ENCODE peak calls at places on chromosomes 3 and 15, in seven cellular contexts. H is neural progenitor cell, X is fibroblast of lung, V is stomach, J is adrenal gland, D is sigmoid colon, P is astrocyte. Q is an unnamed sample. For H3K9me3 and H3K4me1, the result is how much of the 10 kb centered on the place peaks cover.

GRCh38 chr3:180116203-180116602 is 79.5 kb upstream of the PEX5L start:
- DNase-seq in P (no peak), X (no peak), J (no peak), H (peak), V (no peak), D (no peak), Q (no peak)

GRCh38 chr3:25468866-25469319 is 40.8 kb downstream of the RARB start:
- DNase-seq in V (no peak), D (peak), H (peak), J (peak), P (peak), X (peak), Q (peak)

GRCh38 chr3:20222274-20222673 is 36.3 kb upstream of the SGO1 start:
- DNase-seq in H (peak), J (no peak), V (no peak), X (no peak), P (no peak), D (no peak), Q (no peak)

GRCh38 chr15:28861031-28861534 is 12.6 kb upstream of the GOLGA6L7 start:
- DNase-seq in J (no peak), X (peak), D (no peak), V (no peak), P (no peak), H (no peak), Q (no peak)

GRCh38 chr15:66456211-66456610 is 41.4 kb downstream of the SNAPC5 start:
- DNase-seq in H (no peak), J (no peak), D (no peak), P (peak), V (no peak), X (no peak), Q (no peak)

GRCh38 chr3:101944308-101944707 is 95.0 kb downstream of the NFKBIZ start:
- DNase-seq in P (peak), V (no peak), J (no peak), D (no peak), H (no peak), X (no peak), Q (no peak)

GRCh38 chr3:188707396-188708288 is 464.1 kb upstream of the TPRG1 start:
- DNase-seq in P (no peak), J (no peak), D (no peak), H (no peak), X (no peak), V (no peak), Q (no peak)

GRCh38 chr15:49644364-49644794 is 23.5 kb downstream of the DTWD1 start:
- DNase-seq in J (no peak), P (peak), D (no peak), X (no peak), V (no peak), H (no peak), Q (no peak)

GRCh38 chr15:57580866-57581265 is 10.8 kb upstream of the MYZAP start:
- DNase-seq in D (no peak), H (no peak), X (no peak), V (no peak), J (no peak), P (no peak), Q (no peak)

GRCh38 chr3:135014575-135014974 is 219.5 kb downstream of the EPHB1 start:
- DNase-seq in V (no peak), J (no peak), P (no peak), H (no peak), D (no peak), X (no peak), Q (no peak)

GRCh38 chr15:70699873-70700272 is 63.5 kb downstream of the UACA start:
- DNase-seq in P (no peak), D (no peak), V (no peak), H (no peak), X (peak), J (no peak), Q (no peak)

GRCh38 chr15:47553933-47554332 is 163.4 kb upstream of the SEMA6D start:
- DNase-seq in D (no peak), P (no peak), V (no peak), X (no peak), J (no peak), H (no peak), Q (no peak)
- H3K9me3 ChIP-seq in D (under half), P (under half), V (under half), X (under half), J (under half), H (under half), Q (under half)

GRCh38 chr3:47008851-47009224 is 29.4 kb downstream of the NBEAL2 start:
- DNase-seq in V (no peak), D (no peak), P (no peak), H (no peak), X (no peak), J (no peak), Q (no peak)
- H3K4me3 ChIP-seq in V (peak), D (peak), P (peak), H (peak), X (peak), J (no peak), Q (peak)

GRCh38 chr3:171270541-171270940 is 189.7 kb downstream of the TNIK start:
- DNase-seq in J (no peak), P (no peak), D (no peak), X (no peak), V (no peak), H (no peak), Q (no peak)
- H3K4me1 ChIP-seq in J (under half), P (under half), D (under half), X (under half), V (under half), H (under half), Q (under half)

GRCh38 chr15:48435356-48435755 is 104.1 kb downstream of the DUT start:
- DNase-seq in J (no peak), H (no peak), X (peak), P (no peak), D (no peak), V (no peak), Q (no peak)
- H3K9me3 ChIP-seq in J (under half), H (under half), X (under half), P (under half), D (under half), V (under half), Q (under half)

GRCh38 chr3:146052791-146053310 is 108.1 kb downstream of the PLOD2 start:
- DNase-seq in H (no peak), J (no peak), P (no peak), X (no peak), D (no peak), V (no peak), Q (no peak)

GRCh38 chr3:146052046-146052790 is 108.8 kb downstream of the PLOD2 start:
- DNase-seq in D (no peak), X (no peak), P (no peak), V (no peak), H (no peak), J (no peak), Q (no peak)

GRCh38 chr3:146044046-146044445 is 116.9 kb downstream of the PLOD2 start:
- DNase-seq in P (peak), H (no peak), J (no peak), D (no peak), X (no peak), V (no peak), Q (no peak)

GRCh38 chr3:146050700-146051099 is 110.3 kb downstream of the PLOD2 start:
- DNase-seq in V (no peak), P (no peak), J (no peak), D (no peak), H (no peak), X (peak), Q (no peak)

GRCh38 chr3:146047485-146047884 is 113.5 kb downstream of the PLOD2 start:
- DNase-seq in P (no peak), V (no peak), J (no peak), D (no peak), H (no peak), X (no peak), Q (no peak)
- H3K4me3 ChIP-seq in P (no peak), V (no peak), J (no peak), D (no peak), H (no peak), X (no peak), Q (no peak)

Q was measured in right atrium auricular region.